ENCODE peak calls at places on chromosomes 11 and 22, in ten cellular contexts. L is fibroblast of lung, T is heart left ventricle, N is gastrocnemius medialis, O is heart right ventricle, Y is esophagus squamous epithelium, I is MM.1S, M is pancreas, Z is upper lobe of right lung, X is DND-41. F is an unnamed sample. For H3K9me3, the result is how much of the 10 kb centered on the place peaks cover.

GRCh38 chr11:14454861-14455632 is 44.6 kb downstream of the COPB1 start:
- DNase-seq in Z (no peak), L (peak), Y (no peak), T (no peak), N (no peak), O (no peak), X (peak), I (no peak), M (peak), F (no peak)

GRCh38 chr11:2599561-2600189 is 100.1 kb downstream of the KCNQ1OT1 start:
- DNase-seq in Z (no peak), Y (no peak), M (peak), O (no peak), N (no peak), I (no peak), L (no peak), T (no peak), X (no peak), F (no peak)

GRCh38 chr22:39662677-39663034 is 92.1 kb downstream of the CACNA1I start:
- DNase-seq in X (no peak), L (no peak), I (no peak), N (no peak), Y (no peak), T (no peak), M (no peak), O (no peak), Z (no peak), F (no peak)

GRCh38 chr11:73838443-73839122 is 38.1 kb downstream of the COA4 start:
- DNase-seq in M (no peak), N (no peak), Y (no peak), T (no peak), O (no peak), Z (no peak), L (peak), I (no peak), X (no peak), F (no peak)

GRCh38 chr11:3626250-3626960 is 15.4 kb downstream of the ART5 start:
- DNase-seq in T (peak), Y (no peak), M (no peak), N (no peak), Z (peak), I (no peak), O (peak), X (no peak), L (no peak), F (no peak)

GRCh38 chr11:20035701-20036601 is 124.3 kb downstream of the DBX1 start:
- DNase-seq in O (no peak), X (no peak), I (no peak), Z (no peak), L (peak), N (no peak), Y (no peak), M (no peak), T (no peak), F (no peak)

GRCh38 chr11:106076421-106076922 is 675 bp downstream of the KBTBD3 start:
- DNase-seq in N (no peak), X (no peak), L (no peak), O (no peak), M (no peak), Z (no peak), I (no peak), T (no peak), Y (no peak), F (no peak)

GRCh38 chr11:109486129-109486528 is 64.1 kb downstream of the C11orf87 start:
- DNase-seq in N (no peak), M (no peak), I (no peak), L (no peak), X (no peak), Y (no peak), O (no peak), T (no peak), Z (no peak), F (no peak)

GRCh38 chr11:102387056-102387781 is 40.2 kb downstream of the BIRC2 start:
- DNase-seq in L (no peak), Z (no peak), Y (no peak), M (no peak), I (no peak), O (no peak), X (no peak), T (no peak), N (no peak), F (no peak)

GRCh38 chr11:102268083-102268984 is 49.0 kb upstream of the BIRC3 start:
- DNase-seq in T (peak), X (peak), O (peak), N (peak), I (peak), M (peak), L (peak), Z (peak), Y (peak), F (peak)

GRCh38 chr11:45473491-45473890 is 187.3 kb upstream of the SYT13 start:
- DNase-seq in Z (no peak), L (no peak), X (no peak), M (no peak), I (no peak), T (no peak), Y (no peak), O (no peak), N (no peak), F (no peak)

GRCh38 chr22:35054064-35054463 is 11.9 kb upstream of the ISX start:
- DNase-seq in N (no peak), Z (no peak), L (no peak), Y (no peak), X (no peak), I (no peak), T (no peak), M (no peak), O (no peak), F (no peak)

GRCh38 chr11:9264381-9265210 is 554 bp downstream of the DENND5A start:
- DNase-seq in L (peak), O (peak), N (peak), I (no peak), Y (peak), X (peak), T (peak), M (peak), Z (peak), F (no peak)

DNA sequence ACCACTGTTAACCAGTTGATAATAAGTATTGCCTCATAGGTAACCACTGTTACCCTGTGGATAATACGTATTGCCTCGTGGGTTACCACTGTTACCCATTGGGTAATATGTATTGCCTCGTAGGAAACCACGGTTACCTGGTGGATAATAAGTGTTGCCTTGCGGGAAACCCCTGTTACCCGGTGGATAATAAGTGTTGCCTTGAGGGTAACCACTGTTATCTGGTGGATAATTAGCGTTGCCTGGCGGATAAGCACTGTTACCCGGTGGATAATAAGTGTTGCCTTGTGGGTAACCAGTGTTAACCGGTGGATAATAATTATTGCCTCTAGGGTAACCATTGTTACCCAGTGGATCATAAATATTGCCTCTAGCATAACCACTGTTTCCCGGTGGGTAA is 27.3 kb upstream of the NXPE4 start:
- DNase-seq in L (no peak), X (no peak), N (no peak), Z (no peak), T (no peak), O (no peak), Y (no peak), I (no peak), M (no peak), F (no peak)
- H3K9me3 ChIP-seq in L (under half), X (under half), N (under half), Z (under half), T (under half), O (under half), Y (under half), I (under half), M (under half), F (under half)

GRCh38 chr11:13352711-13353110 is 75.1 kb downstream of the BMAL1 start:
- DNase-seq in Z (no peak), I (no peak), Y (no peak), X (no peak), T (no peak), O (no peak), N (no peak), M (no peak), L (no peak), F (no peak)

GRCh38 chr11:13354335-13354734 is 76.7 kb downstream of the BMAL1 start:
- DNase-seq in N (no peak), I (no peak), M (no peak), X (no peak), L (no peak), O (no peak), Y (no peak), Z (no peak), T (no peak), F (no peak)

GRCh38 chr11:13358871-13359270 is 81.3 kb downstream of the BMAL1 start:
- DNase-seq in M (no peak), I (no peak), T (no peak), X (no peak), L (peak), N (no peak), O (no peak), Z (no peak), Y (no peak), F (no peak)

GRCh38 chr11:13355191-13355590 is 77.6 kb downstream of the BMAL1 start:
- DNase-seq in Y (no peak), O (no peak), L (no peak), I (no peak), X (no peak), N (no peak), T (no peak), Z (no peak), M (no peak), F (no peak)

GRCh38 chr11:13357232-13357631 is 79.6 kb downstream of the BMAL1 start:
- DNase-seq in N (no peak), X (no peak), M (no peak), O (no peak), Z (no peak), L (no peak), T (no peak), Y (no peak), I (no peak), F (no peak)
- TF ChIP-seq CTCF in N (no peak), X (no peak), M (no peak), O (no peak), Z (no peak), L (no peak), T (no peak), Y (no peak), I (no peak), F (no peak)

GRCh38 chr22:28999510-29000224 is 62.0 kb downstream of the C22orf31 start:
- DNase-seq in N (no peak), I (no peak), T (no peak), M (no peak), X (no peak), L (no peak), Z (no peak), Y (no peak), O (no peak), F (no peak)
- H3K27ac ChIP-seq in N (no peak), I (no peak), T (no peak), M (peak), X (no peak), L (no peak), Z (no peak), Y (no peak), O (no peak), F (no peak)

DNA sequence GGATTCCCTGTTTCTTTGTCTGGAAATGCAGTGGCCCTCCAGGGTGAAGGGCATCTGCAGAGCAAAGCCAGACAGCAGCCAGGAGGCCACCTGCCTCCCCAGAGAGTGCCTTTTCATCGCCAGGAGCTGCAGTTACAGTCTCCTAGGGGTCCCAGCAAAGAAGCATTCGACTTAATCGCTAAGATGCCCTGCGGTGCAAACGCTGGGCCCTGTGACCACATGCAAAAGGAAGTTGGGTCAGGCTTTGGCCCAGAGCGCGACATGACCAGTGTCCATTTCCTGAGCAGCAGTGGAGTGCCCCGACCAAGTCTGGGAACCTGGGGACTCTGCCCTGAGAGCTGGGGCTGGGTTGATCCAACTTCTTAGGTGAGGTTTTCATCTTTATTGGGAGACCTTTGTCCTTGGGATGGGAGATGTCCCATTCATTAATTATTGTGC is 304.6 kb downstream of the OPCML start:
- DNase-seq in Z (no peak), O (no peak), L (no peak), N (no peak), M (no peak), X (no peak), I (no peak), T (no peak), Y (no peak), F (no peak)
- H3K9me3 ChIP-seq in Z (under half), O (under half), L (under half), N (under half), M (under half), X (under half), I (under half), T (under half), Y (under half), F (under half)

GRCh38 chr22:37328017-37328416 is 45.7 kb downstream of the CYTH4 start:
- DNase-seq in Z (no peak), M (no peak), O (no peak), N (no peak), T (no peak), Y (no peak), X (no peak), I (no peak), L (peak), F (no peak)

GRCh38 chr22:37331034-37331428 is 48.7 kb downstream of the CYTH4 start:
- DNase-seq in M (no peak), X (no peak), I (no peak), N (no peak), Y (no peak), T (peak), Z (no peak), L (peak), O (no peak), F (no peak)

GRCh38 chr22:37331811-37332536 is 49.7 kb downstream of the CYTH4 start:
- DNase-seq in I (no peak), Y (no peak), T (no peak), Z (no peak), M (no peak), N (no peak), L (no peak), X (no peak), O (no peak), F (no peak)

GRCh38 chr22:37329239-37330140 is 47.2 kb downstream of the CYTH4 start:
- DNase-seq in Y (no peak), N (no peak), X (no peak), L (peak), O (no peak), Z (no peak), T (no peak), M (no peak), I (no peak), F (no peak)

GRCh38 chr22:37330200-37331033 is 48.1 kb downstream of the CYTH4 start:
- DNase-seq in M (peak), Y (no peak), I (peak), L (peak), X (peak), O (no peak), N (no peak), Z (peak), T (no peak), F (no peak)
- TF ChIP-seq CTCF in M (no peak), Y (no peak), I (peak), L (peak), X (peak), O (no peak), N (no peak), Z (no peak), T (no peak), F (no peak)

DNA sequence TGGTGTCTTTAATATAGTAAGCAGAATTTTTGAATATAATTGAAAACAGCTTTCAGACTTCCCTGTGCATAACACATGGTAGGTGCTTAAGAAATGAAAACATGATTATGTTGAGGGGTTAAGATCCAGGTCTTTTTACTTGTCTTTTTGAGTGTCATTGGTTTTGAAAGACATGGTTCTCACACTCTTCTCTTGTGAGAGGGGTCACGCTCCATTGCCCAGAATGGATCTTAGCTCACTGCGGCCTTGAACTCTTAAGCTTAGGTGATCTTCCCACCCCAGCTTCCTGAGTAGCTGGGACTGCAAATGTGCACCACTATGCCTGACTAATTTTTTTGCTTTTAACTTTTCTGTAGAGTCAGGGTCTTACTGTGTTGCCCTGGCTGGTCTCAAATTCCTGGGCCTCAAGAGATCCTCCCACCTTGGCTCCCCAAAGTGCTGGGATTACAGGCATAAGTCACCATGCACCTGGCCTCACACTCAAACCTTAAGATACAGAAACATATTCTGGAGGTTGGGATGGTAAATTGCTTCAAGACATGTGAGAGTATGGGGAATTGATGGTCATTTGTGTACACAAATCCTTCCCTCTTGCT is 1.4 kb downstream of the SPCS2 start:
- DNase-seq in N (no peak), O (no peak), M (no peak), T (no peak), Z (no peak), L (no peak), Y (no peak), X (no peak), I (peak), F (no peak)
- H3K27ac ChIP-seq in N (peak), O (peak), M (no peak), T (no peak), Z (no peak), L (no peak), Y (no peak), X (peak), I (peak), F (no peak)

GRCh38 chr11:114604179-114604813 is 8.7 kb upstream of the NXPE4 start:
- DNase-seq in Y (no peak), Z (no peak), X (no peak), L (no peak), I (no peak), T (no peak), M (no peak), O (no peak), N (no peak), F (no peak)
- H3K9me3 ChIP-seq in Y (under half), Z (under half), X (under half), L (under half), I (under half), T (under half), M (under half), O (under half), N (under half), F (under half)

F was measured in CD4-positive, alpha-beta T cell.